ENCODE peak calls at places on chromosomes 1 and 21, in nine cellular contexts. M is PC-9, Q is upper lobe of right lung, A is pancreas, X is fibroblast of pulmonary artery, O is stomach, D is heart right ventricle, V is tibial artery, F is GM12865. L is an unnamed sample.

GRCh38 chr1:68725353-68725752 is 228.5 kb upstream of the DEPDC1 start:
- DNase-seq in M (peak), Q (no peak), A (peak), X (peak), O (no peak), D (peak), V (no peak), F (no peak), L (no peak)

GRCh38 chr1:115828101-115829022 is 12.6 kb downstream of the NHLH2 start:
- DNase-seq in M (no peak), Q (peak), A (peak), X (peak), O (peak), D (no peak), V (no peak), F (no peak), L (peak)

GRCh38 chr1:170530972-170531757 is 801 bp upstream of the GORAB start:
- DNase-seq in M (no peak), Q (peak), A (no peak), X (no peak), O (no peak), D (peak), V (peak), F (peak), L (no peak)

GRCh38 chr1:240765732-240766363 is 153.9 kb upstream of the GREM2 start:
- DNase-seq in M (peak), Q (no peak), A (no peak), X (peak), O (no peak), D (no peak), V (no peak), F (no peak), L (no peak)

GRCh38 chr1:43890815-43891214 is 42.8 kb upstream of the ARTN start:
- DNase-seq in M (no peak), Q (no peak), A (no peak), X (no peak), O (no peak), D (no peak), V (no peak), F (no peak), L (no peak)

GRCh38 chr1:160363010-160363409 is 3.9 kb upstream of the NHLH1 start:
- DNase-seq in M (no peak), Q (no peak), A (no peak), X (no peak), O (no peak), D (no peak), V (no peak), F (no peak), L (no peak)

GRCh38 chr1:100292711-100293110 is 26.7 kb downstream of the RTCA start:
- DNase-seq in M (no peak), Q (no peak), A (no peak), X (peak), O (no peak), D (no peak), V (no peak), F (no peak), L (no peak)

GRCh38 chr1:223706077-223706988 is 6.0 kb upstream of the CAPN2 start:
- DNase-seq in M (peak), Q (no peak), A (no peak), X (peak), O (peak), D (no peak), V (no peak), F (no peak), L (no peak)

GRCh38 chr1:101567582-101568189 is 330.9 kb downstream of the S1PR1 start:
- DNase-seq in M (peak), Q (peak), A (peak), X (peak), O (peak), D (peak), V (no peak), F (peak), L (no peak)

GRCh38 chr1:61851849-61852692 is 109.8 kb downstream of the PATJ start:
- DNase-seq in M (no peak), Q (no peak), A (no peak), X (peak), O (no peak), D (no peak), V (no peak), F (peak), L (no peak)

GRCh38 chr1:2368053-2368744 is 23.2 kb downstream of the MORN1 start:
- DNase-seq in M (no peak), Q (peak), A (no peak), X (no peak), O (no peak), D (no peak), V (no peak), F (no peak), L (peak)

GRCh38 chr21:44054710-44055109 is 42.6 kb downstream of the TRAPPC10 start:
- DNase-seq in M (no peak), Q (no peak), A (no peak), X (peak), O (no peak), D (no peak), V (peak), F (no peak), L (no peak)

GRCh38 chr1:22922640-22923039 is 50.0 kb downstream of the LACTBL1 start:
- DNase-seq in M (no peak), Q (no peak), A (no peak), X (peak), O (no peak), D (no peak), V (no peak), F (no peak), L (no peak)

GRCh38 chr1:94871031-94871430 is 50.9 kb downstream of the SLC44A3 start:
- DNase-seq in M (no peak), Q (no peak), A (no peak), X (no peak), O (no peak), D (no peak), V (no peak), F (no peak), L (no peak)

GRCh38 chr1:230986976-230987375 is 8.1 kb downstream of the ARV1 start:
- DNase-seq in M (no peak), Q (no peak), A (no peak), X (peak), O (no peak), D (no peak), V (no peak), F (no peak), L (no peak)

GRCh38 chr21:16534408-16535099 is 804.8 kb downstream of the USP25 start:
- DNase-seq in M (peak), Q (no peak), A (peak), X (peak), O (peak), D (peak), V (peak), F (no peak), L (no peak)

GRCh38 chr1:6860401-6860800 is 75.1 kb downstream of the CAMTA1 start:
- DNase-seq in M (peak), Q (no peak), A (no peak), X (peak), O (no peak), D (no peak), V (no peak), F (no peak), L (no peak)

GRCh38 chr1:30248373-30248772 is 475.0 kb downstream of the MATN1 start:
- DNase-seq in M (no peak), Q (no peak), A (no peak), X (no peak), O (no peak), D (no peak), V (no peak), F (no peak), L (no peak)

GRCh38 chr1:27571439-27572018 is 32.4 kb downstream of the AHDC1 start:
- DNase-seq in M (no peak), Q (no peak), A (peak), X (no peak), O (no peak), D (peak), V (peak), F (no peak), L (no peak)

GRCh38 chr1:160628799-160629263 is 18.0 kb downstream of the SLAMF1 start:
- DNase-seq in M (no peak), Q (no peak), A (no peak), X (no peak), O (no peak), D (no peak), V (no peak), F (no peak), L (no peak)

GRCh38 chr1:117339866-117340357 is 27.3 kb upstream of the MAN1A2 start:
- DNase-seq in M (peak), Q (no peak), A (no peak), X (peak), O (no peak), D (no peak), V (no peak), F (peak), L (no peak)

GRCh38 chr1:16256478-16256877 is 19.5 kb upstream of the CPLANE2 start:
- DNase-seq in M (no peak), Q (no peak), A (no peak), X (no peak), O (no peak), D (no peak), V (no peak), F (no peak), L (no peak)

GRCh38 chr1:36516372-36517018 is 33.8 kb upstream of the CSF3R start:
- DNase-seq in M (peak), Q (peak), A (no peak), X (peak), O (peak), D (no peak), V (peak), F (peak), L (peak)

GRCh38 chr1:68975534-68975933 is 478.7 kb upstream of the DEPDC1 start:
- DNase-seq in M (no peak), Q (no peak), A (no peak), X (no peak), O (no peak), D (no peak), V (no peak), F (no peak), L (no peak)

GRCh38 chr1:84849312-84849711 is 43.7 kb downstream of the LPAR3 start:
- DNase-seq in M (no peak), Q (no peak), A (no peak), X (no peak), O (no peak), D (no peak), V (no peak), F (no peak), L (no peak)

GRCh38 chr1:182611787-182612186 is 7.6 kb upstream of the RGS16 start:
- DNase-seq in M (no peak), Q (no peak), A (no peak), X (no peak), O (no peak), D (no peak), V (no peak), F (no peak), L (no peak)

GRCh38 chr1:18233176-18233864 is 125.7 kb downstream of the IGSF21 start:
- DNase-seq in M (no peak), Q (no peak), A (no peak), X (no peak), O (no peak), D (no peak), V (no peak), F (no peak), L (no peak)

GRCh38 chr1:19010503-19010902 is 54.0 kb upstream of the IFFO2 start:
- DNase-seq in M (peak), Q (no peak), A (peak), X (no peak), O (peak), D (no peak), V (no peak), F (no peak), L (no peak)

GRCh38 chr1:160768295-160768657 is 27.7 kb upstream of the LY9 start:
- DNase-seq in M (no peak), Q (peak), A (no peak), X (peak), O (peak), D (peak), V (no peak), F (peak), L (peak)

GRCh38 chr1:62688687-62689085 is 500 bp upstream of the DOCK7 start:
- DNase-seq in M (no peak), Q (no peak), A (no peak), X (peak), O (no peak), D (no peak), V (no peak), F (no peak), L (no peak)

GRCh38 chr1:172837816-172838680 is 179.1 kb downstream of the FASLG start:
- DNase-seq in M (no peak), Q (no peak), A (no peak), X (peak), O (no peak), D (no peak), V (no peak), F (peak), L (no peak)

GRCh38 chr1:57407941-57408340 is 15.9 kb downstream of the DAB1 start:
- DNase-seq in M (no peak), Q (no peak), A (no peak), X (no peak), O (no peak), D (no peak), V (no peak), F (no peak), L (no peak)

GRCh38 chr1:41540886-41541591 is 56.6 kb upstream of the EDN2 start:
- DNase-seq in M (no peak), Q (peak), A (no peak), X (peak), O (peak), D (no peak), V (peak), F (peak), L (no peak)

GRCh38 chr21:17775431-17776126 is 43.6 kb downstream of the C21orf91 start:
- DNase-seq in M (no peak), Q (no peak), A (no peak), X (no peak), O (no peak), D (no peak), V (no peak), F (peak), L (peak)

DNA sequence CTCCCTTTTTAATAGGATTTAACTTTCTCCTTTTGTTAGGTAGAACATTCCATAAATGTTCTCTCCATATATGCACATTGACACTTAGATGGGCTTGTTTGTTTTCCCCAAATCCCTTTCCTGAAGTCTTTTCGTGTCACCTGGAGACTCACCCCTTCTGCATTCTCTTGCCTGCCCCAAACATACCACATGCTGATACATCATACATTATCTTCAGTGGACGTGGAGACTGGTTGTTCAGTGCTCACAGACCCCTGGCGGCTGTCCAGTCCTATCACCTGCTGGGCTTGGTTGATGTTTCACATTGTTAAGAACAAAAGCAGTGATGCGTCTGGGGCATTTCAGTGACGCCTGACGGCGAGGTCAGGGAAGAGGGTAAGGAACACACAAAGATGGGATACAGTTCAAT is 22.2 kb downstream of the FMOD start:
- DNase-seq in M (no peak), Q (peak), A (peak), X (no peak), O (peak), D (no peak), V (no peak), F (no peak), L (no peak)
- TF ChIP-seq CTCF in M (no peak), Q (no peak), A (no peak), X (no peak), O (no peak), D (no peak), V (no peak), F (no peak), L (no peak)

DNA sequence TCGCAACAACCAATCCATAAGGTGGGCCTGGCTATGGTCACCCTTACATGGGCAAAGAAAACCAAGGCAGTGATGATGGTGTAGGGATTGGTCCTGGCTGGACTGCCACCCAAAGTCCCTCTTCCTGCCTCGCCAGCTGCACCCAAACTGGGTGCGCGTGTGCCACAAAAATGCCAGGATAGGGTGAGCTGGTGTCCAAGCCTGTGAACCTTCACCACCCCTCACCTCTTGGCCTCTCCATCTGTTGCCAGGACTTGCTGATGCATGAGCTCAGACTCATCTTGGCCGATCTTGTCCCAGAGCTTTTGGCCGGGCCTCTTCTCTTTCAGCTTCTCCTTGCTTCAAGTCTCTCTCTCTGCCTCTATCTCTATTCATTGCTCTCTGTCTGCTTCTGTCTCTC is 41.8 kb downstream of the FOXD2 start:
- DNase-seq in M (no peak), Q (no peak), A (no peak), X (no peak), O (no peak), D (no peak), V (no peak), F (no peak), L (no peak)
- TF ChIP-seq CTCF in M (no peak), Q (no peak), A (no peak), X (no peak), O (no peak), D (no peak), V (no peak), F (no peak), L (no peak)

DNA sequence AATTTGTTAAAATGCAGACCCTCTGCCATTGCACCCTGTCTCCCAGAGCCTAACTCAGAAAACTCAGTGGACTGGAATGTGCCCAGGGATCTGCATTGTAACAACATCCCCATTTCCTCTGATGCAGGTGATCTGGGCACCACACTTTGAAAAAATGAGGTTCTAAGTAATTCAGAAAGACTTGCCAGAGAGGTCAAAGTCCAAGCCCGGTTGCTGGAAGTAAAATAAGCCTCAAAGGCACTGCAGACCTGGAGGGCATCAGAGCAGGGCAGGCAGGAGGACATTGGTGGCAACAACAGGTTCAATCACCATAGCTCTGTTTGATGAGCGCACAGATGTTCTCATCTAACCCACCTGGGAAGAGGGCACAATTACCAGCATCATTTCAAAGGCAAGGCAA is 90.7 kb downstream of the SYT2 start:
- DNase-seq in M (no peak), Q (no peak), A (no peak), X (no peak), O (no peak), D (no peak), V (no peak), F (no peak), L (no peak)
- TF ChIP-seq CTCF in M (no peak), Q (no peak), A (no peak), X (no peak), O (no peak), D (no peak), V (no peak), F (no peak), L (no peak)

DNA sequence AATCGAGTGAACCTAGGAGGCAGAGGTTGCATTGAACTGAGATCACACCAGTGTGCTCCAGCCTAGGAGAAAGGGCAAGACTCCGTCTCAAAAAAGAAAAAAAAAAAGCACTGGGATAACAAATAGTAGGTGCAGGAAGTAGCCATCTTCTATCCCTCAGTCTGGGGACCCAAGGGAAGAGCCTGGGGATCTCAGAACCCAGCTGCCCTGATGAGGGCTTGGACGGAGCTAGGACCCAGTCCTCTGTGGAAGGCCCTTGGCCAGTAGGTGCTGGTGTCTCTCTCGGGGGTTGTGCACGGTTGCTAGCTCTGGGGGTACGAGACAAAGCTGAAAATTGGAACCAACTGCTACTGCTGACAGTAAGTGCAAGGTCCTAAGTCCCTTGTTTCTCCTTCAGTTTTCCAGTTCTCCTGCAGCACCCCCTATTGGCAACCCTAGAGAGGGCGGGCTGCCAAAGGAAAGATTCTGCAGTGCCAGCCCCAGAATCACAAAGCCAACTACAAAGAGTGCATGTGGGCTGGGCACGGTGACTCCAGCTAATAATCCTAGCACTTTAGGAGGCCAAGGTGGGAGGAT is 57.6 kb upstream of the KIF1B start:
- DNase-seq in M (peak), Q (no peak), A (peak), X (peak), O (peak), D (peak), V (peak), F (peak), L (peak)
- TF ChIP-seq CTCF in M (peak), Q (peak), A (peak), X (peak), O (peak), D (no peak), V (peak), F (peak), L (peak)